ENCODE peak calls at places on chromosomes 2 and 18, in five cellular contexts. X is stomach; F is adrenal gland; M is H1; L is effector memory CD4-positive, alpha-beta T cell. I is an unnamed sample.

GRCh38 chr18:36640005-36640952 is 188.5 kb downstream of the TPGS2 start:
- DNase-seq in M (no peak), L (no peak), F (peak), X (no peak), I (no peak)

GRCh38 chr2:178282075-178282474 is 87.8 kb downstream of the OSBPL6 start:
- DNase-seq in M (peak), F (no peak), L (no peak), X (no peak), I (no peak)

GRCh38 chr2:207624170-207625013 is 802 bp downstream of the METTL21A start:
- DNase-seq in L (peak), M (no peak), X (peak), F (peak), I (no peak)

GRCh38 chr2:155151945-155152344 is 453.4 kb downstream of the KCNJ3 start:
- DNase-seq in F (no peak), M (no peak), L (no peak), X (no peak), I (no peak)

GRCh38 chr18:44895176-44895798 is 214.6 kb downstream of the SETBP1 start:
- DNase-seq in L (no peak), F (no peak), X (peak), M (no peak), I (no peak)

GRCh38 chr18:63979409-63979908 is 9.6 kb downstream of the SERPINB8 start:
- DNase-seq in M (no peak), L (no peak), X (peak), F (peak), I (no peak)

GRCh38 chr2:70962211-70962884 is 16.1 kb upstream of the ANKRD53 start:
- DNase-seq in X (no peak), M (no peak), L (no peak), F (no peak), I (no peak)

GRCh38 chr18:31837879-31838278 is 77.2 kb upstream of the SLC25A52 start:
- DNase-seq in L (no peak), F (no peak), X (no peak), M (no peak), I (no peak)

GRCh38 chr2:174235680-174236079 is 12.7 kb downstream of the OLA1 start:
- DNase-seq in F (no peak), L (no peak), M (no peak), X (no peak), I (no peak)

GRCh38 chr2:79082987-79083386 is 4.8 kb downstream of the REG1B start:
- DNase-seq in X (no peak), L (no peak), M (no peak), F (no peak), I (no peak)

GRCh38 chr2:201118957-201119848 is 3.2 kb downstream of the CFLAR start:
- DNase-seq in F (no peak), L (no peak), X (no peak), M (no peak), I (no peak)

GRCh38 chr2:74857725-74858124 is 23.8 kb downstream of the HK2 start:
- DNase-seq in F (no peak), L (no peak), M (no peak), X (no peak), I (no peak)

GRCh38 chr2:181655519-181655918 is 1.4 kb downstream of the CERKL start:
- DNase-seq in F (no peak), M (no peak), L (no peak), X (no peak), I (no peak)

GRCh38 chr2:142165790-142166189 is 35.0 kb upstream of the LRP1B start:
- DNase-seq in M (no peak), L (no peak), F (no peak), X (no peak), I (no peak)

GRCh38 chr2:198660491-198660890 is 797.2 kb downstream of the SATB2 start:
- DNase-seq in L (no peak), X (no peak), F (no peak), M (no peak), I (no peak)

GRCh38 chr2:68196120-68196716 is 38.5 kb downstream of the PNO1 start:
- DNase-seq in F (peak), X (no peak), L (peak), M (no peak), I (no peak)

GRCh38 chr2:67394734-67395133 is 2.4 kb upstream of the ETAA1 start:
- DNase-seq in L (no peak), F (peak), X (no peak), M (no peak), I (no peak)

GRCh38 chr18:12742453-12742852 is 39.6 kb downstream of the PSMG2 start:
- DNase-seq in M (no peak), L (no peak), F (no peak), X (no peak), I (no peak)

GRCh38 chr18:12745095-12745820 is 42.4 kb downstream of the PSMG2 start:
- DNase-seq in M (no peak), X (no peak), L (no peak), F (no peak), I (no peak)

GRCh38 chr18:12744103-12744502 is 41.3 kb downstream of the PSMG2 start:
- DNase-seq in F (peak), M (no peak), X (no peak), L (no peak), I (no peak)

GRCh38 chr18:12737243-12737902 is 34.5 kb downstream of the PSMG2 start:
- DNase-seq in F (no peak), X (no peak), M (no peak), L (no peak), I (no peak)

GRCh38 chr18:12741351-12741750 is 38.5 kb downstream of the PSMG2 start:
- DNase-seq in M (no peak), X (no peak), L (no peak), F (no peak), I (no peak)
- H3K4me3 ChIP-seq in M (no peak), X (no peak), L (no peak), F (no peak), I (no peak)

GRCh38 chr2:65113816-65114215 is 16.1 kb downstream of the RAB1A start:
- DNase-seq in F (no peak), X (no peak), L (no peak), M (no peak), I (no peak)
- H3K27ac ChIP-seq in F (no peak), X (no peak), L (no peak), M (no peak), I (no peak)

GRCh38 chr2:219251656-219252055 is 1.4 kb upstream of the TUBA4B start:
- DNase-seq in M (no peak), F (no peak), X (no peak), L (no peak), I (no peak)
- H3K4me3 ChIP-seq in M (no peak), F (no peak), X (peak), L (peak), I (peak)

GRCh38 chr18:79699653-79700052 is 20.1 kb downstream of the CTDP1 start:
- DNase-seq in X (no peak), L (no peak), F (no peak), M (no peak), I (no peak)
- H3K27ac ChIP-seq in X (no peak), L (no peak), F (no peak), M (no peak), I (no peak)

GRCh38 chr2:45003586-45004568 is 5.4 kb downstream of the SIX2 start:
- DNase-seq in X (no peak), L (no peak), F (no peak), M (no peak), I (no peak)
- H3K4me3 ChIP-seq in X (peak), L (no peak), F (no peak), M (peak), I (peak)

GRCh38 chr2:26164231-26164630 is 8.7 kb upstream of the GAREM2 start:
- DNase-seq in M (no peak), F (no peak), L (no peak), X (no peak), I (no peak)

GRCh38 chr2:26162963-26163362 is 9.9 kb upstream of the GAREM2 start:
- DNase-seq in L (no peak), X (no peak), F (no peak), M (no peak), I (no peak)

GRCh38 chr2:26165403-26165802 is 7.5 kb upstream of the GAREM2 start:
- DNase-seq in F (no peak), M (no peak), X (no peak), L (no peak), I (no peak)

GRCh38 chr2:26161926-26162325 is 11.0 kb upstream of the GAREM2 start:
- DNase-seq in F (no peak), M (no peak), X (no peak), L (no peak), I (no peak)

GRCh38 chr2:26164641-26165211 is 8.2 kb upstream of the GAREM2 start:
- DNase-seq in X (no peak), M (no peak), F (no peak), L (no peak), I (no peak)
- H3K27ac ChIP-seq in X (no peak), M (no peak), F (no peak), L (no peak), I (no peak)

DNA sequence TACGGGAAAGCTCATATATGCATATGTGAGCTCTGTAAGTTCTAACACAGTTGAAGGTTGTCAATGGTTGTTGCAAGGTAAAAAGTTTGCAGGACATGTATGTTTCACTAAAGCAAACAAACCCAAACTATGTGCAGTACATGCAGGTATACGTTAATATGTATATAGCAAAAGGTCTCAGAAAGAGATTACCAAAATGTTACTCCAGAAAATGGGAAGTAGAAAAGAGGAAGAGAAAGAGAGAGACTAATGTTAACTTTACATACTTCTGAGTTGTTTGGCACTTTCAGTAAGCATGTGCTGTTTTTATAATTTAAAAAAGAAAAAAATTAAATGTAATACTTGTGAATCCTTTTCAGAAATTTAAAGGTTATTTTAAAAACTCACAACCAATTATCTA is 32.8 kb upstream of the PEX13 start:
- DNase-seq in F (no peak), X (no peak), L (no peak), M (no peak), I (no peak)
- H3K4me3 ChIP-seq in F (no peak), X (no peak), L (no peak), M (no peak), I (no peak)

GRCh38 chr2:38597115-38597514 is 5.6 kb downstream of the HNRNPLL start:
- DNase-seq in F (no peak), X (no peak), L (no peak), M (no peak), I (no peak)

GRCh38 chr2:38598991-38599295 is 3.8 kb downstream of the HNRNPLL start:
- DNase-seq in M (no peak), F (no peak), X (no peak), L (no peak), I (no peak)

GRCh38 chr2:38592951-38593350 is 9.8 kb downstream of the HNRNPLL start:
- DNase-seq in X (no peak), M (no peak), L (no peak), F (no peak), I (no peak)

GRCh38 chr2:38598200-38598990 is 4.3 kb downstream of the HNRNPLL start:
- DNase-seq in F (no peak), M (no peak), X (no peak), L (no peak), I (no peak)

DNA sequence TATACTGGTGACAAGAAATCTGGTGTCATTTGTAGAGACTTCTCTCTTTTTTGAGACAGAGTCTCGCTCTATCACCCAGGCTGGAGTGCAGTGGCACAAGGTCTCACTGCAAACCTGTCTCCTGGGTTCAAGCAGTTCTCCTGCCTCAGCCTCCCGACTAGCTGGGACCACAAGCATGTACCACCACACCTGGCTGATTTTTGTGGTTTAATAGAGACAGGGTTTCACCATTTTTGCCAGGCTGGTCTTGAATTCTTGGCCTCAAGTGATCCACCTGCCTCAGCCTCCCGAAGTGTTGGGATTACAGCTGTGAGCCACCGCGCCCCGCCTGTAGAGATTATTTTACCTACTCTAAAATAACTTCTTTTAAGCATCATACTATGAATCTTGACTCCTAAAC is 6.5 kb downstream of the HNRNPLL start:
- DNase-seq in F (no peak), M (no peak), X (no peak), L (no peak), I (no peak)
- H3K27ac ChIP-seq in F (no peak), M (no peak), X (no peak), L (peak), I (no peak)

GRCh38 chr2:105590780-105591660 is 153.7 kb upstream of the NCK2 start:
- DNase-seq in L (no peak), F (no peak), M (no peak), X (no peak), I (no peak)
- H3K4me3 ChIP-seq in L (no peak), F (no peak), M (no peak), X (no peak), I (no peak)

GRCh38 chr2:136255648-136256461 is 137.9 kb upstream of the CXCR4 start:
- DNase-seq in F (no peak), L (no peak), M (no peak), X (no peak), I (no peak)
- H3K27ac ChIP-seq in F (no peak), L (no peak), M (no peak), X (peak), I (no peak)